ENCODE peak calls at places on chromosomes 1 and 21, in seven cellular contexts. P is foreskin fibroblast, E is breast epithelium, C is A549, L is AG04450, G is heart right ventricle, V is fibroblast of pulmonary artery. X is an unnamed sample.
A peak's percentile ranks its signal among the peaks of the same experiment; 100 is the strongest.

GRCh38 chr1:228497817-228498216 is 10.6 kb downstream of the RNF187 start:
- DNase-seq in G (no peak), L (no peak), P (no peak), V (no peak), C (no peak), E (no peak), X (no peak)

GRCh38 chr1:230047114-230047865 is 19.7 kb upstream of the GALNT2 start:
- DNase-seq in G (no peak), E (no peak), P (peak; percentile 31), C (no peak), V (peak; percentile 17), L (no peak), X (no peak)

GRCh38 chr1:35641233-35641866 is at the start of gene PSMB2:
- DNase-seq in L (peak; percentile 82), C (peak; percentile 79), P (peak; percentile 99), V (peak; percentile 97), E (peak; percentile 95), G (peak; percentile 95), X (peak; percentile 98)

GRCh38 chr1:60419023-60419422 is 345.5 kb upstream of the C1orf87 start:
- DNase-seq in G (no peak), V (peak; percentile 16), P (no peak), C (no peak), L (no peak), E (no peak), X (no peak)

GRCh38 chr1:206992815-206993214 is 22.6 kb upstream of the FCAMR start:
- DNase-seq in E (no peak), G (no peak), V (no peak), C (no peak), L (no peak), P (no peak), X (no peak)

GRCh38 chr21:21195417-21195816 is 197.2 kb downstream of the NCAM2 start:
- DNase-seq in E (no peak), L (no peak), C (no peak), V (no peak), G (no peak), P (no peak), X (no peak)

GRCh38 chr1:64653466-64653865 is 91.4 kb upstream of the RAVER2 start:
- DNase-seq in V (no peak), G (no peak), L (no peak), C (no peak), P (peak; percentile 56), E (no peak), X (no peak)

GRCh38 chr1:99943238-99943794 is 26.5 kb upstream of the SLC35A3 start:
- DNase-seq in P (peak; percentile 68), E (no peak), G (no peak), L (peak; percentile 21), C (no peak), V (peak; percentile 79), X (no peak)

GRCh38 chr1:112698366-112699310 is 8.3 kb downstream of the RHOC start:
- DNase-seq in L (no peak), E (no peak), G (no peak), C (no peak), V (no peak), P (no peak), X (no peak)

GRCh38 chr1:24875976-24876609 is 54.0 kb downstream of the RUNX3 start:
- DNase-seq in C (no peak), V (no peak), E (no peak), G (no peak), P (no peak), L (no peak), X (no peak)

GRCh38 chr1:46084553-46085448 is 47.6 kb downstream of the PIK3R3 start:
- DNase-seq in E (no peak), L (no peak), P (peak; percentile 59), C (no peak), V (peak; percentile 6), G (no peak), X (no peak)

GRCh38 chr1:202283379-202283844 is 58.3 kb downstream of the UBE2T start:
- DNase-seq in C (peak; percentile 28), P (peak; percentile 87), G (no peak), L (peak; percentile 36), E (peak; percentile 86), V (peak; percentile 67), X (peak; percentile 71)

GRCh38 chr1:86499987-86500593 is 31.4 kb downstream of the CLCA1 start:
- DNase-seq in C (no peak), P (no peak), G (no peak), E (no peak), L (no peak), V (peak; percentile 45), X (no peak)

GRCh38 chr1:84759756-84760155 is 69.5 kb upstream of the SSX2IP start:
- DNase-seq in C (no peak), E (no peak), V (no peak), L (no peak), G (no peak), P (no peak), X (no peak)

GRCh38 chr1:220808501-220809186 is 21.9 kb downstream of the MTARC1 start:
- DNase-seq in P (no peak), C (no peak), L (no peak), E (no peak), V (no peak), G (no peak), X (no peak)

GRCh38 chr1:209643295-209644020 is 8.8 kb downstream of the LAMB3 start:
- DNase-seq in V (peak; percentile 61), L (no peak), P (peak; percentile 57), C (no peak), E (no peak), G (peak; percentile 88), X (no peak)
- TF ChIP-seq CTCF in V (no peak), L (no peak), P (no peak), C (no peak), E (no peak), G (peak; percentile 25), X (no peak)

GRCh38 chr1:26496881-26497280 is 24.6 kb downstream of the HMGN2 start:
- DNase-seq in P (peak; percentile 32), C (no peak), G (no peak), E (peak; percentile 27), V (peak; percentile 53), L (peak; percentile 24), X (no peak)

GRCh38 chr1:26498894-26499293 is 26.7 kb downstream of the HMGN2 start:
- DNase-seq in E (no peak), V (no peak), L (no peak), C (no peak), G (no peak), P (no peak), X (no peak)

GRCh38 chr1:26500488-26501175 is 28.4 kb downstream of the HMGN2 start:
- DNase-seq in G (peak; percentile 88), V (no peak), L (peak; percentile 15), P (peak; percentile 93), C (peak; percentile 24), E (peak; percentile 78), X (peak; percentile 88)
- TF ChIP-seq CTCF in G (peak; percentile 7), V (no peak), L (no peak), P (no peak), C (no peak), E (no peak), X (peak; percentile 76)

GRCh38 chr1:154856544-154856943 is 13.5 kb downstream of the KCNN3 start:
- DNase-seq in P (no peak), L (no peak), V (no peak), E (no peak), G (no peak), C (no peak), X (no peak)

GRCh38 chr1:154857441-154858215 is 12.5 kb downstream of the KCNN3 start:
- DNase-seq in P (no peak), E (no peak), V (no peak), L (no peak), C (no peak), G (no peak), X (no peak)

GRCh38 chr1:154855186-154855585 is 14.9 kb downstream of the KCNN3 start:
- DNase-seq in E (no peak), L (no peak), V (no peak), P (no peak), G (no peak), C (no peak), X (no peak)

GRCh38 chr1:154857022-154857421 is 13.1 kb downstream of the KCNN3 start:
- DNase-seq in C (no peak), L (no peak), G (no peak), P (no peak), V (no peak), E (no peak), X (no peak)

GRCh38 chr1:154856049-154856448 is 14.0 kb downstream of the KCNN3 start:
- DNase-seq in C (no peak), V (no peak), E (no peak), L (no peak), G (no peak), P (no peak), X (no peak)
- TF ChIP-seq CTCF in C (no peak), V (no peak), E (no peak), L (no peak), G (no peak), P (no peak), X (no peak)

DNA sequence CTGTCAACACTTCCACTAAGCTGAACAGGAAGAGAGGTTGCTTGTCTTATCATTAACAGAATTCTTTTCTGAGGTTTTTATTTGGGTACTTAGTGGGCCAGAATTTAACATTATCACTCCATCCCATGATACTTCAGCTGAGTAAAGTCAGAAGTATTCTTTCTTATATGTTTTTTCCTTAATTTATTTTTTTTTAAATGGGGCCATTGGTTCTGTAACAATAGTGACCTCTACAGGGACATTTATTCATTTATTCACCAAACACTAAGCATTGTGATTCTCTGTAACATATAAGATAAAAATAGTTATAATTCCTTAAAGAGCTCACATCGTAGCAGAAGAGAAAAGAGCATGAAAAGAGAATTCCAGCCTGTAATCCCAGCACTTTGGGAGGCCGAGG is 9.8 kb downstream of the GREM2 start:
- DNase-seq in E (no peak), P (peak; percentile 48), G (no peak), C (no peak), V (peak; percentile 21), L (no peak), X (no peak)
- TF ChIP-seq CTCF in E (no peak), P (peak; percentile 5), G (no peak), C (peak; percentile 47), V (peak; percentile 16), L (peak; percentile 28), X (no peak)

GRCh38 chr1:212979340-212980122 is 29.2 kb downstream of the VASH2 start:
- DNase-seq in C (no peak), E (no peak), L (no peak), G (no peak), P (no peak), V (no peak), X (no peak)
- TF ChIP-seq CTCF in C (no peak), E (no peak), L (no peak), G (no peak), P (no peak), V (no peak), X (no peak)